ENCODE peak calls at places on chromosomes 16 and 17, in six cellular contexts. N, V, O, Q, D and T are unnamed samples.

GRCh38 chr17:9693755-9694154 is 48.4 kb downstream of the USP43 start:
- DNase-seq in N (no peak), V (no peak), O (no peak), Q (no peak), D (no peak), T (no peak)

GRCh38 chr16:19113577-19114358 is at the start of gene ITPRIPL2:
- DNase-seq in N (peak), V (peak), O (peak), Q (no peak), D (peak), T (no peak)

GRCh38 chr17:37790153-37790552 is 45.3 kb upstream of the HNF1B start:
- DNase-seq in N (no peak), V (no peak), O (no peak), Q (no peak), D (no peak), T (no peak)

GRCh38 chr16:20814761-20815160 is 8.4 kb downstream of the REXO5 start:
- DNase-seq in N (no peak), V (no peak), O (no peak), Q (no peak), D (no peak), T (no peak)

GRCh38 chr16:53372942-53373871 is 61.1 kb upstream of the RBL2 start:
- DNase-seq in N (no peak), V (no peak), O (peak), Q (no peak), D (no peak), T (no peak)

GRCh38 chr16:68612996-68613395 is 32.1 kb upstream of the CDH3 start:
- DNase-seq in N (no peak), V (no peak), O (no peak), Q (no peak), D (no peak), T (no peak)

GRCh38 chr16:77679901-77680300 is 42.4 kb upstream of the NUDT7 start:
- DNase-seq in N (no peak), V (no peak), O (no peak), Q (no peak), D (peak), T (no peak)

GRCh38 chr16:50476486-50477260 is 71.5 kb upstream of the NKD1 start:
- DNase-seq in N (no peak), V (no peak), O (no peak), Q (no peak), D (no peak), T (no peak)

GRCh38 chr17:64008346-64008745 is 10.2 kb downstream of the PRR29 start:
- DNase-seq in N (no peak), V (no peak), O (no peak), Q (no peak), D (no peak), T (no peak)

GRCh38 chr17:68867759-68868516 is 87.3 kb downstream of the ABCA8 start:
- DNase-seq in N (no peak), V (no peak), O (no peak), Q (no peak), D (peak), T (no peak)

GRCh38 chr16:68645494-68646388 is 631 bp downstream of the CDH3 start:
- DNase-seq in N (no peak), V (no peak), O (peak), Q (no peak), D (no peak), T (no peak)

GRCh38 chr17:71360301-71360700 is 760.5 kb upstream of the SOX9 start:
- DNase-seq in N (no peak), V (no peak), O (no peak), Q (no peak), D (no peak), T (no peak)

GRCh38 chr17:49834118-49834743 is 13.6 kb downstream of the TAC4 start:
- DNase-seq in N (no peak), V (no peak), O (no peak), Q (no peak), D (no peak), T (no peak)

GRCh38 chr17:17051380-17051779 is 9.1 kb downstream of the MPRIP start:
- DNase-seq in N (no peak), V (no peak), O (no peak), Q (peak), D (no peak), T (no peak)

GRCh38 chr17:17051791-17052461 is 9.7 kb downstream of the MPRIP start:
- DNase-seq in N (no peak), V (no peak), O (no peak), Q (no peak), D (no peak), T (no peak)

GRCh38 chr17:17053446-17054379 is 11.5 kb downstream of the MPRIP start:
- DNase-seq in N (no peak), V (no peak), O (no peak), Q (no peak), D (no peak), T (no peak)

GRCh38 chr17:17054636-17055035 is 12.4 kb downstream of the MPRIP start:
- DNase-seq in N (no peak), V (no peak), O (no peak), Q (no peak), D (no peak), T (no peak)

GRCh38 chr17:17052462-17053221 is 10.4 kb downstream of the MPRIP start:
- DNase-seq in N (no peak), V (no peak), O (no peak), Q (no peak), D (no peak), T (no peak)
- TF ChIP-seq CTCF in N (no peak), V (no peak), O (no peak), Q (no peak), D (no peak), T (no peak)

DNA sequence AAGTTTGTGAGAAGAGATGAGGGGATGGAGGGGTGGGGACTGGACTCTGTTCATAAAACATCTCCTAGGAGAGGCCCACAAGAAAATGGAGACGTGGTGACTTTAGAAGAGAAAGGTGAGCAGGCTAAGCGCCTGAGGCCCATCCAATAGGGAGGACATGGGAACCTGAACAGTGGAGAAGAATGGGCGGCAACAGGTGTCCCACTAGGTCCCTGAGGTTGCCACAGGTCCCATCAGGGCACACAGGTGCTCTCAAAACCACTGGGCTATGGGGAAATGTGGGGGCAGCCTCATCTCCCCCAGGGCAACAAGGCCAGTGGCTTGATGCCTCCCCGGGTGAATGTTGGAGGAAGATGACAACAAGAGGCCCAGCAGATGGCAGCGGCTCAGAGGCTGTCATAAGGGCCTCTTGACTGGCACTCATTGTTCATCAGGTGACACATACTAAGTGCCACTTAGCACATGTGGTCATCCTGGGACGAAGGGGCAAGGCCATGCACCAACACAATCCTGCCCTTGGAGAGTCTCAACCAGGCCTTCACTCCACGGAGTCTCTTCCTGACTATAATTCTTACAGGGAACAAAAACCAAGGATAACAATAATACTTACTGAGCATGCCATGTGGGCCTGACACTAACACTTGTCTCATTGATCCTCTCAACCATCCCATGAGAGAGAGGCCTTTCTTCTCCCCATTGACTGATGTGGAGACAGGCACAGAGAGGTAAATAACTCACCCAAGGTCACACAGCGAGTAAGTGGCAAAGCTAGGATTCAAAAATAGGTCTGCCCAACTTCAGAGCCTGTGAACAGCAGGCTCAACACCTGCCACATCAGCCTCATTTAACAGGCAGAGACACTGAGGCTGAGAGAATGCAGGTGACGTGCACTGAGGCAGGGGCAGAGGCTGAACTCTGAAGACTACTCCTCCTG is 38.0 kb downstream of the CUEDC1 start:
- DNase-seq in N (no peak), V (no peak), O (no peak), Q (peak), D (no peak), T (no peak)
- TF ChIP-seq CTCF in N (no peak), V (no peak), O (no peak), Q (peak), D (no peak), T (peak)

GRCh38 chr16:76634847-76635697 is 357.9 kb downstream of the CNTNAP4 start:
- DNase-seq in N (no peak), V (no peak), O (no peak), Q (no peak), D (no peak), T (no peak)

DNA sequence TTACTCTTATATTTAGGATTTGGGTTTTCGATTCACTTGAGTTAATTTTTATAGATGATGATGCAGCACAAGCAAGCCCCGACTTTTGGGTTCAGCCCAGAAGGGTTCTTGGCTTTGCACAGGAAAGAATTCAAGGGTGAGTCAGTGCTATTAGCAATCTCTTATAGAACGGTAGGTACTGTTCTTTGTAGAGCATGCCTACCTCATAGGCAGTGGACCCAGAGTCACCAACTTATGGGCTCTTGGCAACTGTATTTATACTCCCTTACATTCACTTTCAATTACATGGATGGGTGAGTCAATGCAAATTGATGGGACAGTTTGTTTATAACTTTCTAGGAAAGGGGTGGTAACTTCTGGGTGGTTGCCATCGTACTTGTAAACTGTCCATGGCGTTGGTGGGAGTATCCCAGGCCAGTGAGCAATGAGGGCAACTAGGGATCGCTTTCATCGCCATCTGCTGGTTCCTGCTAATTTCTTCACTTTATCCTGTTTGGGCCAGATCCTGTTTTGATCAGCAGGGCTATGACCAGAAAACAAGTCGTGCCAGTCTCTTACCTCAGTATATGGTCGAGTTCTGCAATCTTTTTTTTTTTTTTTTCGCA is 362.6 kb downstream of the CNTNAP4 start:
- DNase-seq in N (no peak), V (no peak), O (no peak), Q (peak), D (peak), T (no peak)
- TF ChIP-seq CTCF in N (no peak), V (peak), O (no peak), Q (no peak), D (no peak), T (peak)

GRCh38 chr16:57244767-57245471 is at the start of gene ARL2BP:
- DNase-seq in N (peak), V (peak), O (peak), Q (peak), D (peak), T (peak)
- TF ChIP-seq CTCF in N (no peak), V (peak), O (no peak), Q (peak), D (no peak), T (no peak)

DNA sequence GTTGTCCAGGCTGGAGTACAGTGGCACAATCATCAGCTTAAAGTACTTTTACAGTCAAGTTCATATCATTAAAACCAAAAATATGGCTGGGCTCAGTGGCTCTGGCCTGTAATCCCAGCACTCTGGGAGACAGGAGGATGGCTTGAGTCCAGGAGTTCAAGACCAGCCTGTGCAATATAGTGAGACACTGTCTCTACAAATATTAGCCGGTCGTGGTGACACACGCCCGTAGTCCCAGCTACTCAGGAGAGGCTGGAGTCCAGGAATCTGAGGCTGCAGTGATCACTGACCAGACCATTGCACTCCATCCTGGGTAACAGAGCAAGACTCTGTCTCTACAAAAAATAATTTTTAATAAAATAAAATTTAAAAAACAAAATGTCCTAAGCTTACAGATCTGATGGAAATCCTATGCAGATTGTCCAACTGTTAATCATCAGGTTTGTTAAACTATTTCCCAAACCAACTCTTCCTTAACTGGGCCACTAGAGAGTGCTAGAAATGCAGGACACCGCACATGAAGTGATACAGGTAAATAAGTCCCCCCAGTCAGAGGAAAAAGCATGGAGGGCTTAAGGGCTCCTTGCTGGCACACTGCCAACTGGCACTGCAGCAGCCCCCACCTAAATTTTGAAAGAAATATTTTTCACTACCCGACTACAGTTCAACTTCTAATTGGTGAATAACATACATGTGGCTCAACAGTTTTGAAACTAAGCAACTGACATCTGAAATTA is 2.8 kb downstream of the USP22 start:
- DNase-seq in N (no peak), V (no peak), O (peak), Q (no peak), D (peak), T (no peak)
- TF ChIP-seq CTCF in N (peak), V (peak), O (no peak), Q (peak), D (peak), T (peak)

DNA sequence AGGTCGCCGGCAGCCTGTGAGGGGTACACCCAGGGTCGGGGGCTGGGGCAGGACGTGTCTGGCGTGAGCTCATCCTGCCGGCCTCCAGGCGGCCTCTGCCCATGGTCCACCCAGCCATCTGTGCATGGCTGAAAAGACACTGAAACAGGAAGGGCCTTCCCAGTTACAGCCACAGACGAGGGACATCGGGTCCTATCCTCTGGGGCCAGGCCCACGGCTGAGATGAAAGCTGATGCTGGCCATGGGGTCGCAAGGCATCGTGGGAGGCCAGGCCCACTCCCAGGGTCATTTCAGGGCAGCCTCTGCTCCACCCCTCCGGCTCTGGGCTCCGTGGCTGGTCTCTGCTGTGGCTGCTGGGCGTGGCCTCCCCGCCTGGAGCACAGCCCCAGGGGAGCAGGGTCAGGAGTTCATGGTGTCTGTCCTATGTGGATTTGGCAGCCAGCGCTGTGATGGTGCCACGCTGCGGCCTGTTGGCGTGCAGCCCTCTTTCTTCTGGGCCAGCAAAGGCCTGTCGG is 16.6 kb upstream of the ATP6V0C start:
- DNase-seq in N (no peak), V (no peak), O (no peak), Q (no peak), D (peak), T (no peak)
- TF ChIP-seq CTCF in N (no peak), V (no peak), O (no peak), Q (no peak), D (no peak), T (peak)